ENCODE peak calls at places on chromosomes 4 and X, in six cellular contexts. R is stimulated activated CD8-positive, alpha-beta memory T cell treated with anti-CD3 and anti-CD28 coated beads, Interleukin-7, amount 100 ng/mL, for 48 hours; W is GM19239; P is left ventricle myocardium inferior; N is HCT116; L is frontal cortex. O is an unnamed sample.

GRCh38 chrX:12441376-12442128 is 303.3 kb downstream of the FRMPD4 start:
- DNase-seq in R (no peak), W (no peak), P (no peak), N (no peak), L (no peak), O (no peak)

GRCh38 chr4:16655140-16655539 is 243.3 kb downstream of the LDB2 start:
- DNase-seq in R (no peak), W (no peak), P (no peak), N (no peak), L (no peak), O (no peak)

GRCh38 chr4:138188406-138189084 is 53.6 kb downstream of the SLC7A11 start:
- DNase-seq in R (no peak), W (no peak), P (no peak), N (no peak), L (no peak), O (no peak)

GRCh38 chr4:8820178-8821102 is 51.2 kb downstream of the HMX1 start:
- DNase-seq in R (no peak), W (no peak), P (no peak), N (no peak), L (no peak), O (no peak)

GRCh38 chr4:39464886-39465501 is 6.1 kb downstream of the LIAS start:
- DNase-seq in R (no peak), W (no peak), P (no peak), N (peak), L (no peak), O (no peak)

GRCh38 chrX:94914235-94914634 is 1240.2 kb downstream of the FAM133A start:
- DNase-seq in R (no peak), W (no peak), P (no peak), N (no peak), L (no peak), O (no peak)

GRCh38 chr4:76179398-76180318 is 31.5 kb upstream of the NUP54 start:
- DNase-seq in R (peak), W (peak), P (peak), N (peak), L (peak), O (no peak)

GRCh38 chrX:19839770-19840254 is 47.6 kb downstream of the SH3KBP1 start:
- DNase-seq in R (no peak), W (no peak), P (no peak), N (peak), L (no peak), O (no peak)

GRCh38 chrX:137684591-137684990 is 118.7 kb downstream of the ZIC3 start:
- DNase-seq in R (no peak), W (no peak), P (no peak), N (no peak), L (no peak), O (no peak)

GRCh38 chr4:10096201-10096975 is 20.2 kb downstream of the WDR1 start:
- DNase-seq in R (peak), W (peak), P (peak), N (peak), L (peak), O (no peak)

GRCh38 chrX:52574416-52575275 is 57.8 kb upstream of the XAGE1B start:
- DNase-seq in R (no peak), W (peak), P (no peak), N (peak), L (peak), O (no peak)